ENCODE peak calls at places on chromosome 3, in ten cellular contexts. One of them, this sample, is unnamed.

GRCh38 chr3:3356836-3357235 is 177.3 kb upstream of the CRBN start:
- DNase-seq in aorta: no peak
- DNase-seq in gastrocnemius medialis: no peak
- DNase-seq in astrocyte of the cerebellum: no peak
- DNase-seq in fibroblast of mammary gland: no peak
- DNase-seq in lower lobe of right lung: no peak
- DNase-seq in mesenteric fat pad: no peak
- DNase-seq in psoas muscle: no peak
- DNase-seq in SJSA1: no peak
- DNase-seq in NCI-H510A: no peak
- DNase-seq in this sample: no peak

GRCh38 chr3:177983341-177983740 is 552.9 kb upstream of the KCNMB2 start:
- DNase-seq in lower lobe of right lung: no peak
- DNase-seq in psoas muscle: no peak
- DNase-seq in gastrocnemius medialis: no peak
- DNase-seq in NCI-H510A: no peak
- DNase-seq in astrocyte of the cerebellum: no peak
- DNase-seq in SJSA1: no peak
- DNase-seq in mesenteric fat pad: no peak
- DNase-seq in fibroblast of mammary gland: no peak
- DNase-seq in aorta: no peak
- DNase-seq in this sample: no peak

GRCh38 chr3:149673393-149673792 is 15.6 kb upstream of the WWTR1 start:
- DNase-seq in psoas muscle: no peak
- DNase-seq in astrocyte of the cerebellum: peak
- DNase-seq in lower lobe of right lung: no peak
- DNase-seq in mesenteric fat pad: no peak
- DNase-seq in NCI-H510A: no peak
- DNase-seq in aorta: no peak
- DNase-seq in fibroblast of mammary gland: peak
- DNase-seq in gastrocnemius medialis: no peak
- DNase-seq in SJSA1: no peak
- DNase-seq in this sample: no peak

GRCh38 chr3:52062499-52062898 is 6.1 kb upstream of the DUSP7 start:
- DNase-seq in fibroblast of mammary gland: peak
- DNase-seq in aorta: peak
- DNase-seq in mesenteric fat pad: no peak
- DNase-seq in psoas muscle: peak
- DNase-seq in astrocyte of the cerebellum: peak
- DNase-seq in NCI-H510A: no peak
- DNase-seq in SJSA1: peak
- DNase-seq in lower lobe of right lung: peak
- DNase-seq in gastrocnemius medialis: no peak
- DNase-seq in this sample: no peak

GRCh38 chr3:71142440-71143161 is 440.9 kb downstream of the FOXP1 start:
- DNase-seq in lower lobe of right lung: no peak
- DNase-seq in fibroblast of mammary gland: peak
- DNase-seq in psoas muscle: no peak
- DNase-seq in NCI-H510A: peak
- DNase-seq in aorta: no peak
- DNase-seq in astrocyte of the cerebellum: no peak
- DNase-seq in gastrocnemius medialis: no peak
- DNase-seq in SJSA1: no peak
- DNase-seq in mesenteric fat pad: no peak
- DNase-seq in this sample: no peak

GRCh38 chr3:186411994-186412393 is 50.0 kb upstream of the DGKG start:
- DNase-seq in fibroblast of mammary gland: peak
- DNase-seq in lower lobe of right lung: no peak
- DNase-seq in astrocyte of the cerebellum: no peak
- DNase-seq in gastrocnemius medialis: no peak
- DNase-seq in aorta: no peak
- DNase-seq in SJSA1: no peak
- DNase-seq in mesenteric fat pad: no peak
- DNase-seq in psoas muscle: no peak
- DNase-seq in NCI-H510A: no peak
- DNase-seq in this sample: no peak

GRCh38 chr3:106068386-106068785 is 199.6 kb upstream of the CBLB start:
- DNase-seq in SJSA1: no peak
- DNase-seq in lower lobe of right lung: no peak
- DNase-seq in mesenteric fat pad: no peak
- DNase-seq in psoas muscle: no peak
- DNase-seq in fibroblast of mammary gland: no peak
- DNase-seq in NCI-H510A: no peak
- DNase-seq in astrocyte of the cerebellum: no peak
- DNase-seq in gastrocnemius medialis: no peak
- DNase-seq in aorta: no peak
- DNase-seq in this sample: no peak

GRCh38 chr3:67018105-67018788 is 20.1 kb downstream of the KBTBD8 start:
- DNase-seq in mesenteric fat pad: no peak
- DNase-seq in aorta: no peak
- DNase-seq in NCI-H510A: peak
- DNase-seq in gastrocnemius medialis: no peak
- DNase-seq in astrocyte of the cerebellum: no peak
- DNase-seq in fibroblast of mammary gland: peak
- DNase-seq in psoas muscle: no peak
- DNase-seq in lower lobe of right lung: peak
- DNase-seq in SJSA1: no peak
- DNase-seq in this sample: no peak